ENCODE peak calls at places on chromosomes 6 and 20, in four cellular contexts. A is mammary epithelial cell, S is HepG2, Z is A549. Y is an unnamed sample. For H3K9me3, the result is how much of the 10 kb centered on the place peaks cover.

GRCh38 chr20:23225407-23226060 is 125.1 kb upstream of the NXT1 start:
- DNase-seq in S (no peak), Z (peak), A (peak), Y (no peak)

GRCh38 chr20:54466112-54466511 is 9.3 kb upstream of the DOK5 start:
- DNase-seq in A (no peak), S (no peak), Z (no peak), Y (no peak)

GRCh38 chr6:3456395-3456767 is 469 bp downstream of the SLC22A23 start:
- DNase-seq in A (no peak), Z (no peak), S (no peak), Y (no peak)

GRCh38 chr20:4136078-4136966 is 121.0 kb upstream of the RNF24 start:
- DNase-seq in Z (peak), S (peak), A (no peak), Y (no peak)

GRCh38 chr6:155274533-155274932 is 10.7 kb downstream of the CLDN20 start:
- DNase-seq in A (peak), S (no peak), Z (no peak), Y (no peak)

GRCh38 chr20:25039697-25040437 is 18.1 kb downstream of the ACSS1 start:
- DNase-seq in Z (no peak), A (peak), S (no peak), Y (no peak)

GRCh38 chr6:39029156-39030011 is 19.2 kb upstream of the GLP1R start:
- DNase-seq in Z (peak), S (peak), A (no peak), Y (peak)

GRCh38 chr20:45174434-45175364 is at the start of gene PI3:
- DNase-seq in S (peak), A (peak), Z (no peak), Y (no peak)

GRCh38 chr6:13355043-13355945 is 27.0 kb upstream of the TBC1D7 start:
- DNase-seq in S (peak), A (peak), Z (no peak), Y (no peak)

GRCh38 chr6:6752129-6752528 is 163.6 kb downstream of the LY86 start:
- DNase-seq in Z (no peak), S (no peak), A (no peak), Y (no peak)

GRCh38 chr6:41529049-41529448 is 17.1 kb upstream of the FOXP4 start:
- DNase-seq in Z (no peak), S (no peak), A (no peak), Y (no peak)

GRCh38 chr20:31860431-31861345 is 9.6 kb downstream of the DUSP15 start:
- DNase-seq in Z (no peak), A (peak), S (no peak), Y (no peak)

GRCh38 chr20:63423751-63424150 is 48.7 kb downstream of the KCNQ2 start:
- DNase-seq in Z (no peak), A (no peak), S (no peak), Y (no peak)

GRCh38 chr20:50824137-50824536 is 29.3 kb downstream of the BCAS4 start:
- DNase-seq in Z (no peak), A (no peak), S (no peak), Y (no peak)

GRCh38 chr6:84026721-84027164 is 6.8 kb upstream of the MRAP2 start:
- DNase-seq in Z (no peak), S (peak), A (no peak), Y (no peak)

GRCh38 chr6:128712898-128713297 is 170.0 kb upstream of the LAMA2 start:
- DNase-seq in A (no peak), Z (no peak), S (no peak), Y (no peak)

GRCh38 chr6:118565317-118565960 is 17.3 kb downstream of the PLN start:
- DNase-seq in A (peak), Z (peak), S (peak), Y (peak)

GRCh38 chr20:4455301-4455701 is 266.4 kb upstream of the PRND start:
- DNase-seq in S (no peak), A (peak), Z (no peak), Y (no peak)

GRCh38 chr6:5905431-5906339 is 101.0 kb downstream of the NRN1 start:
- DNase-seq in A (peak), S (no peak), Z (no peak), Y (no peak)

GRCh38 chr6:13425971-13426931 is 61.1 kb downstream of the GFOD1 start:
- DNase-seq in S (no peak), A (peak), Z (no peak), Y (no peak)

GRCh38 chr6:138999949-139000725 is 12.1 kb upstream of the REPS1 start:
- DNase-seq in A (no peak), Z (no peak), S (no peak), Y (no peak)

GRCh38 chr20:62914970-62915457 is 11.3 kb downstream of the DIDO1 start:
- DNase-seq in A (peak), S (peak), Z (peak), Y (peak)

GRCh38 chr20:18056174-18057105 is 1.3 kb downstream of the OVOL2 start:
- DNase-seq in Z (no peak), A (peak), S (no peak), Y (no peak)
- H3K4me3 ChIP-seq in Z (peak), A (peak), S (peak), Y (no peak)

GRCh38 chr20:2430538-2430937 is 40.1 kb downstream of the SNRPB start:
- DNase-seq in Z (no peak), A (no peak), S (no peak), Y (no peak)
- H3K4me2 ChIP-seq in Z (no peak), A (no peak), S (no peak), Y (no peak)

GRCh38 chr20:59652381-59652780 is 48.0 kb downstream of the PHACTR3 start:
- DNase-seq in Z (no peak), A (no peak), S (no peak), Y (no peak)
- H3K9me3 ChIP-seq in Z (under half), A (under half), S (under half), Y (under half)

DNA sequence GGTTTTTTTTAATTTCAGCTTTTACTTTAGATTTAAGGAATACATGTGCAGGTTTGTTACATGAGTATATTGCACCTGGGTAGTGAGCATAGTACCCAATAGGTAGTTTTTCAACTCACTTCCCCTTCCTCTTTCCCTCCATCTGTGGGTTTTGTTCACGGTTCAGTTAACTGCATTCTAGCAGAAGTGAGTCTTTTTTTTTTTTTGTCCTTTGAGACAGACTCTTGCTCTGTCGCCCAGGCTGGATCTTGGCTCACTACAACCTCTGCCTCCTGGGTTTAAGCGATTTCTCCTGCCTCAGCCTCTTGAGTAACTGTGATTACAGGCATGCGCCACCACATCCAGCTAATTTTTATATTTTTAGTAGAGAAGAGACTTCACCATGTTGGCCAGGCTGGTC is 8.7 kb downstream of the UBR2 start:
- DNase-seq in S (no peak), Z (no peak), A (no peak), Y (peak)
- H3K4me3 ChIP-seq in S (no peak), Z (no peak), A (no peak), Y (no peak)

DNA sequence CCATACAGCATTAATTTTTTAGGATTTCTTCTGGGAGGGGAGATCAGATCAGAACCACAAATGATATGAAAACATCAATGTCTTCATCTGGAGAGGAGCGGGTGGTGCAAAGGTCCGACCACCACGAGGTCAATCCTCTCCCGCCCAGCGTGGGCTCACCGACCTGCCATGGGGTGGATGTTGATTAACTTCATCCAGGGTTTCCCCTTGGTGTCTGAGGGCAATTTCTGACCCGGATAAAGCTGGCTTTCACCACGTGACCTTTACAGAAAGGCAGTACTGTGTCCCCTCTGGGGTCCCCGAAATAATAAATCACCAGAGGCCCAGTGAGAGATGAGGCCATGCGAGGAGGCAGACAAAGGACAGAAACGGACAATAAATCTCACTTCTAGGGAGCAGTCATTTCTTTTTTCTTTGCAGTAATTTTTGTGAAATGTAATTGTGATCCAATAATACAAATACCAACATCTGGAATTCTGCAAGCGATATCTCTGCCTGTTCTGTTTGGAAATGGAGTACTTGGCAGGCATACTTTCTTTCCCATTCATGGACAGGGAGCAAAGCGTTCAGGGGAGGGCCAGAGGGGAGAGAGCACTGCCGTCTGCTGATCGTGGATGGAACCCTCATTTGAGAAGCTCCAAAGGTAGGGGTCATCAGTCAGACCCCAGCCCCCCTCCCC is 55.1 kb upstream of the APCDD1L start:
- DNase-seq in A (no peak), S (no peak), Z (no peak), Y (no peak)
- H3K4me2 ChIP-seq in A (no peak), S (no peak), Z (no peak), Y (no peak)

GRCh38 chr6:4829089-4829488 is 52.9 kb downstream of the CDYL start:
- DNase-seq in Z (no peak), A (no peak), S (no peak), Y (no peak)
- H3K9me3 ChIP-seq in Z (under half), A (under half), S (under half), Y (under half)

DNA sequence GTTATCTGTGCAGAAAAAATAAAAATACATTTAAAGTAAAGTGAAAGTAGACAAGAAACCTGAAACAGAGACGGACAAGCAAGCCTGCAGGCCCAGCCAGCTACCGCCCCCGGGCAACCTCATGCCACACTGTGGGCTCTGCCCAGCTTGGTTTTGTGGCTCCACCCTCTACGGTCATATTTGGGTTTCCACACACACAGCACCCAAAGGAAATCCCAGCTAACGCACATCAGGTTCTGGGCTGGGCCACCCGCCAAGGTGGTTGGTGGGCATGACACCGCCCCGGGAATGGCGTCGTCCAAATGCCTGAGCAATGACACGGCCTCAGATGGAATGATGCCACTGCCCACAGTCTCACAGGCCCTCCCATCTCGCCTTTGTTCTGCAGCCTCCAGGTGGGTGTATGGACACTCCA is 22.9 kb downstream of the FAM110A start:
- DNase-seq in Z (peak), A (peak), S (no peak), Y (no peak)
- H3K4me3 ChIP-seq in Z (no peak), A (peak), S (no peak), Y (no peak)